ENCODE peak calls at places on chromosomes 16 and 17, in six cellular contexts. S, O, N, Y, C and D are unnamed samples.

GRCh38 chr17:15957608-15958307 is 12.8 kb downstream of the ADORA2B start:
- DNase-seq in O (no peak), C (no peak), Y (no peak), N (no peak), S (no peak), D (no peak)

GRCh38 chr17:7262192-7263070 is at the start of gene CLDN7:
- DNase-seq in C (no peak), S (no peak), O (peak; percentile 64), Y (peak; percentile 98), N (no peak), D (no peak)

GRCh38 chr17:43905985-43906852 is 1.1 kb downstream of the MPP2 start:
- DNase-seq in N (peak; percentile 38), O (peak; percentile 52), Y (peak; percentile 96), S (no peak), C (no peak), D (peak; percentile 79)

GRCh38 chr16:10937068-10937859 is 5.0 kb downstream of the DEXI start:
- DNase-seq in C (no peak), S (no peak), N (no peak), Y (no peak), O (no peak), D (no peak)

GRCh38 chr16:17784073-17784472 is 313.3 kb upstream of the XYLT1 start:
- DNase-seq in Y (peak; percentile 86), C (no peak), O (no peak), S (no peak), N (no peak), D (no peak)

GRCh38 chr16:81316176-81316496 is 1.4 kb downstream of the GAN start:
- DNase-seq in C (no peak), O (no peak), S (no peak), N (no peak), Y (no peak), D (no peak)

GRCh38 chr17:29138184-29138955 is 41.8 kb downstream of the MYO18A start:
- DNase-seq in S (no peak), O (no peak), N (peak; percentile 51), C (no peak), Y (no peak), D (no peak)

GRCh38 chr17:5092139-5093010 is 14.1 kb downstream of the ZFP3 start:
- DNase-seq in N (no peak), O (no peak), S (no peak), C (no peak), Y (no peak), D (no peak)

GRCh38 chr16:9465150-9465549 is 373.7 kb downstream of the HAPSTR1 start:
- DNase-seq in C (no peak), O (no peak), Y (no peak), N (no peak), S (no peak), D (no peak)

GRCh38 chr17:40062347-40063033 is at the start of gene THRA:
- DNase-seq in N (peak; percentile 71), O (peak; percentile 54), S (peak; percentile 46), Y (peak; percentile 78), C (peak; percentile 18), D (peak; percentile 81)

GRCh38 chr17:71628306-71628705 is 492.5 kb upstream of the SOX9 start:
- DNase-seq in Y (no peak), O (no peak), N (no peak), C (no peak), S (no peak), D (peak; percentile 16)

GRCh38 chr16:24853830-24854229 is 8.1 kb downstream of the SLC5A11 start:
- DNase-seq in O (no peak), S (no peak), N (no peak), Y (peak; percentile 28), C (peak; percentile 72), D (peak; percentile 78)

GRCh38 chr17:75864448-75864871 is 9.3 kb upstream of the WBP2 start:
- DNase-seq in C (no peak), N (peak; percentile 34), O (no peak), S (no peak), Y (peak; percentile 74), D (no peak)

GRCh38 chr17:80945736-80946135 is 45.9 kb upstream of the CHMP6 start:
- DNase-seq in Y (no peak), C (no peak), O (no peak), N (no peak), S (no peak), D (peak; percentile 3)

GRCh38 chr16:53745753-53746258 is 41.9 kb downstream of the FTO start:
- DNase-seq in S (no peak), C (no peak), Y (peak; percentile 50), N (no peak), O (no peak), D (no peak)

GRCh38 chr17:55722742-55723487 is at the start of gene TMEM100:
- DNase-seq in N (no peak), C (peak; percentile 74), S (no peak), Y (peak; percentile 26), O (no peak), D (peak; percentile 51)